ENCODE peak calls at places on chromosomes 11 and 22, in six cellular contexts. K, J, S, A, I and G are unnamed samples.

GRCh38 chr11:110990316-110990715 is 255.2 kb upstream of the POU2AF2 start:
- DNase-seq in K (no peak), J (peak), S (no peak), A (no peak), I (no peak), G (no peak)

GRCh38 chr11:28461338-28461737 is 353.1 kb downstream of the METTL15 start:
- DNase-seq in K (no peak), J (peak), S (no peak), A (no peak), I (peak), G (no peak)

GRCh38 chr11:67303989-67304411 is 670 bp downstream of the SSH3 start:
- DNase-seq in K (no peak), J (no peak), S (no peak), A (no peak), I (no peak), G (peak)

GRCh38 chr11:133928628-133929059 is 28.1 kb downstream of the IGSF9B start:
- DNase-seq in K (no peak), J (peak), S (no peak), A (no peak), I (peak), G (no peak)

GRCh38 chr22:42938976-42939375 is 76.0 kb downstream of the PACSIN2 start:
- DNase-seq in K (no peak), J (peak), S (no peak), A (no peak), I (peak), G (no peak)

GRCh38 chr11:12721816-12722604 is 47.8 kb downstream of the TEAD1 start:
- DNase-seq in K (no peak), J (no peak), S (no peak), A (no peak), I (no peak), G (peak)

GRCh38 chr11:325796-326591 is 5.3 kb upstream of the IFITM3 start:
- DNase-seq in K (no peak), J (no peak), S (no peak), A (no peak), I (no peak), G (no peak)

GRCh38 chr22:21707677-21708076 is 27.9 kb downstream of the YPEL1 start:
- DNase-seq in K (no peak), J (peak), S (no peak), A (no peak), I (no peak), G (no peak)

GRCh38 chr22:46693634-46694422 is 44.2 kb downstream of the CERK start:
- DNase-seq in K (no peak), J (no peak), S (no peak), A (no peak), I (no peak), G (no peak)

GRCh38 chr22:49582171-49582570 is 245.5 kb downstream of the BRD1 start:
- DNase-seq in K (no peak), J (no peak), S (no peak), A (peak), I (no peak), G (no peak)

GRCh38 chr22:26619510-26619909 is 1.7 kb upstream of the CRYBB1 start:
- DNase-seq in K (no peak), J (no peak), S (no peak), A (peak), I (no peak), G (no peak)

GRCh38 chr11:110161061-110161460 is 67.9 kb downstream of the ZC3H12C start:
- DNase-seq in K (no peak), J (no peak), S (no peak), A (no peak), I (no peak), G (no peak)

GRCh38 chr11:61173456-61173855 is 12.2 kb upstream of the VPS37C start:
- DNase-seq in K (no peak), J (peak), S (no peak), A (no peak), I (peak), G (peak)

GRCh38 chr11:86806903-86807302 is 6.6 kb downstream of the PRSS23 start:
- DNase-seq in K (no peak), J (no peak), S (no peak), A (no peak), I (no peak), G (no peak)

GRCh38 chr11:5288108-5288911 is 13.4 kb downstream of the OR51B4 start:
- DNase-seq in K (no peak), J (peak), S (no peak), A (no peak), I (no peak), G (no peak)

GRCh38 chr11:68009391-68010000 is 631 bp upstream of the ALDH3B1 start:
- DNase-seq in K (no peak), J (peak), S (no peak), A (no peak), I (peak), G (peak)

GRCh38 chr11:67468056-67468455 is 995 bp downstream of the TMEM134 start:
- DNase-seq in K (no peak), J (peak), S (no peak), A (no peak), I (peak), G (peak)

GRCh38 chr11:133809525-133810178 is 35.7 kb downstream of the SPATA19 start:
- DNase-seq in K (no peak), J (no peak), S (no peak), A (peak), I (no peak), G (no peak)

GRCh38 chr11:69166186-69167115 is 10.7 kb downstream of the SMIM38 start:
- DNase-seq in K (no peak), J (peak), S (no peak), A (peak), I (peak), G (peak)

GRCh38 chr22:42920101-42920820 is 63.2 kb upstream of the ARFGAP3 start:
- DNase-seq in K (no peak), J (peak), S (no peak), A (no peak), I (peak), G (peak)

GRCh38 chr22:17093081-17093480 is 8.3 kb downstream of the IL17RA start:
- DNase-seq in K (no peak), J (no peak), S (no peak), A (no peak), I (no peak), G (no peak)

GRCh38 chr11:69888671-69889076 is 69.5 kb upstream of the FGF3 start:
- DNase-seq in K (peak), J (peak), S (peak), A (no peak), I (peak), G (peak)

GRCh38 chr22:46918197-46918596 is 155.7 kb downstream of the TBC1D22A start:
- DNase-seq in K (no peak), J (no peak), S (no peak), A (no peak), I (no peak), G (no peak)

GRCh38 chr11:6315811-6316425 is 4.4 kb downstream of the CAVIN3 start:
- DNase-seq in K (no peak), J (peak), S (no peak), A (no peak), I (peak), G (peak)

GRCh38 chr22:38828616-38829205 is 15.1 kb downstream of the NPTXR start:
- DNase-seq in K (no peak), J (no peak), S (no peak), A (no peak), I (no peak), G (no peak)

GRCh38 chr11:117181586-117182550 is 3.3 kb downstream of the SIDT2 start:
- DNase-seq in K (no peak), J (no peak), S (no peak), A (no peak), I (no peak), G (no peak)

GRCh38 chr22:48957311-48957986 is 870.2 kb downstream of the BRD1 start:
- DNase-seq in K (no peak), J (no peak), S (no peak), A (no peak), I (no peak), G (no peak)

GRCh38 chr11:10561043-10561818 is 7.2 kb downstream of the LYVE1 start:
- DNase-seq in K (no peak), J (no peak), S (no peak), A (no peak), I (no peak), G (peak)

GRCh38 chr22:45296628-45297297 is 12.0 kb downstream of the UPK3A start:
- DNase-seq in K (no peak), J (no peak), S (peak), A (no peak), I (no peak), G (no peak)

GRCh38 chr22:20503816-20504215 is 3.6 kb upstream of the MED15 start:
- DNase-seq in K (no peak), J (no peak), S (no peak), A (no peak), I (no peak), G (peak)

GRCh38 chr11:125517116-125517804 is 21.2 kb upstream of the FEZ1 start:
- DNase-seq in K (no peak), J (peak), S (no peak), A (peak), I (peak), G (peak)

GRCh38 chr22:19105867-19106802 is 16.1 kb downstream of the DGCR2 start:
- DNase-seq in K (peak), J (no peak), S (peak), A (no peak), I (no peak), G (peak)

GRCh38 chr11:119205574-119206511 is at the start of gene CBL:
- DNase-seq in K (peak), J (peak), S (peak), A (peak), I (peak), G (peak)

GRCh38 chr11:3129181-3129590 is 35.9 kb downstream of the OSBPL5 start:
- DNase-seq in K (no peak), J (no peak), S (no peak), A (no peak), I (no peak), G (no peak)

GRCh38 chr11:70078095-70078795 is at the start of gene ANO1:
- DNase-seq in K (no peak), J (no peak), S (no peak), A (no peak), I (no peak), G (no peak)